ENCODE peak calls at places on chromosomes 12 and 14, in five cellular contexts. B, D, V, I and X are unnamed samples.

GRCh38 chr14:30528119-30528518 is 30.8 kb upstream of the G2E3 start:
- DNase-seq in I (no peak), V (no peak), D (no peak), B (no peak), X (no peak)

GRCh38 chr12:120854804-120855203 is 49.4 kb downstream of the SPPL3 start:
- DNase-seq in B (no peak), V (no peak), D (no peak), I (no peak), X (no peak)

GRCh38 chr14:79842270-79842669 is 369.0 kb downstream of the DIO2 start:
- DNase-seq in D (no peak), I (no peak), B (no peak), V (peak; percentile 65), X (peak; percentile 20)

GRCh38 chr12:31715283-31715825 is 13.5 kb downstream of the AMN1 start:
- DNase-seq in D (no peak), V (no peak), I (no peak), B (no peak), X (no peak)

GRCh38 chr12:124842073-124842749 is 21.5 kb downstream of the SCARB1 start:
- DNase-seq in D (no peak), I (no peak), B (no peak), V (no peak), X (no peak)

GRCh38 chr14:45094275-45094674 is 10.4 kb downstream of the PRPF39 start:
- DNase-seq in B (no peak), D (no peak), I (no peak), V (no peak), X (no peak)

GRCh38 chr12:12784911-12785814 is at the start of gene APOLD1:
- DNase-seq in V (peak; percentile 68), I (no peak), D (no peak), B (no peak), X (no peak)

GRCh38 chr12:67650528-67651379 is 2.2 kb downstream of the DYRK2 start:
- DNase-seq in I (no peak), D (peak; percentile 17), V (no peak), B (no peak), X (no peak)

GRCh38 chr12:1691123-1692007 is 495 bp downstream of the ADIPOR2 start:
- DNase-seq in B (peak; percentile 80), D (no peak), V (peak; percentile 78), I (peak; percentile 46), X (peak; percentile 92)

GRCh38 chr12:1692221-1692620 is 1.4 kb downstream of the ADIPOR2 start:
- DNase-seq in B (no peak), I (no peak), D (no peak), V (no peak), X (no peak)

GRCh38 chr12:1692895-1693294 is 2.0 kb downstream of the ADIPOR2 start:
- DNase-seq in V (no peak), D (no peak), I (no peak), B (no peak), X (no peak)

GRCh38 chr12:1688086-1688710 is 2.7 kb upstream of the ADIPOR2 start:
- DNase-seq in B (no peak), V (no peak), D (no peak), I (no peak), X (no peak)

DNA sequence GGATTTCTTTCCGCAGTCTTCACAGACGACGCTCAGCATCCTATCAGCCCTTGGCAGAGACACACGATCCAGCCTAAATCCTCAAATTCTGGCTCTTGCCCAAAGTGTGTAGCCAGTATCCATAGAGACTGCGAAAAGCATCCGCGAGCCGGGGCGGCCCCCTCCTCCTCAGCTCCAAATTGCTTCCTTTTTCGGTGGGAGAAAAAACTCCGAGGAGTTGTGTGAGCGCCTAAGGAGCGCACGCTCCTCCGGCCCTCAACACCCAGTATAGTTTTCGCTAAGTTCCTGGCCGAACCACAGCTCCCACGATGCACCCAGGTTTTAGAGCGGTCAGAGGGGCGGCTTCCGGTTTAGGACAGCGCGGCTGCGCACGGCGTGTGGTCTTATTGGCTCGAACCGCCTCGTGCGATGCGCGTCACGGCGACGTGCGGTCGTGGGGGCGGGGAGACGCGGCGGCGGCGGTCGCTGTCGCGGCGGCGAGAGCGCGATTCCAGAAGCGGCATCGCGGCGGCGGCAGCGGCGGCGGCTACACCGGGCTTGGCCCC is at the start of gene ADIPOR2:
- DNase-seq in D (peak; percentile 94), I (peak; percentile 96), V (peak; percentile 98), B (peak; percentile 97), X (peak; percentile 99)
- TF ChIP-seq EP300 in D (no peak), I (no peak), V (peak; percentile 80), B (no peak), X (no peak)

GRCh38 chr12:122036153-122036552 is 14.5 kb downstream of the BCL7A start:
- DNase-seq in I (no peak), D (no peak), B (no peak), V (no peak), X (no peak)
- H3K36me3 ChIP-seq in I (peaks cover 32% of the 10 kb centered on the region), D (no peaks in the 10 kb centered on the region), B (peaks cover 14% of the 10 kb centered on the region), V (no peaks in the 10 kb centered on the region), X (no peaks in the 10 kb centered on the region)

GRCh38 chr12:119693006-119693405 is 25.1 kb downstream of the PRKAB1 start:
- DNase-seq in V (no peak), B (no peak), D (no peak), I (peak; percentile 84), X (peak; percentile 63)
- TF ChIP-seq EP300 in V (no peak), B (no peak), D (no peak), I (no peak), X (no peak)

DNA sequence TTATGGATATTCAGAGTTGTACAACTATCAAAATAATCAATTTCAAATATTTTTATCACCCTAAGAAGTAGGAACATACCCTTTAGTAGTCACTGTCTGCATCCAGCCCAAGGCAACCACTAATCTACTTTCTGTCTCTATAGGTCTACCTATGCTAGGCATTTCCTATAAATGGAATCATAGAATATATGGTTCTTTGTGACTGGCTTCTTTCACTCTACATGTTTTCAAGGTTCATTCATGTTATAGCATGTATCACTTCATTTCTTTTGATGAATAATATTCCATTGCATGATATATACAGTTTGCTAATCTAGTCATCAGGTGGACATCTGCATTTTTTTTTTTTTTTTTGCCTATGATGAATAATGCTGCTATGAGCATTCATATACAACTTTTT is 112.4 kb downstream of the PPP1R12A start:
- DNase-seq in V (no peak), B (no peak), D (no peak), I (no peak), X (no peak)
- H3K36me3 ChIP-seq in V (no peaks in the 10 kb centered on the region), B (peaks cover 17% of the 10 kb centered on the region), D (no peaks in the 10 kb centered on the region), I (peaks cover 22% of the 10 kb centered on the region), X (peaks cover 17% of the 10 kb centered on the region)

GRCh38 chr12:54935235-54935951 is 49.2 kb downstream of the TESPA1 start:
- DNase-seq in I (no peak), B (no peak), D (no peak), V (no peak), X (no peak)
- TF ChIP-seq EP300 in I (no peak), B (no peak), D (no peak), V (no peak), X (no peak)

GRCh38 chr12:3629082-3629830 is 123.7 kb downstream of the CRACR2A start:
- DNase-seq in V (no peak), I (no peak), B (no peak), D (no peak), X (peak; percentile 44)
- H3K36me3 ChIP-seq in V (no peaks in the 10 kb centered on the region), I (peaks cover 15% of the 10 kb centered on the region), B (peaks cover 5% of the 10 kb centered on the region), D (no peaks in the 10 kb centered on the region), X (no peaks in the 10 kb centered on the region)

GRCh38 chr12:122526683-122527477 is at the start of the genes KNTC1 and RSRC2:
- DNase-seq in I (peak; percentile 99), V (peak; percentile 99), D (peak; percentile 96), B (peak; percentile 99), X (peak; percentile 94)
- TF ChIP-seq EP300 in I (no peak), V (peak; percentile 34), D (no peak), B (no peak), X (peak; percentile 72)